ENCODE peak calls at places on chromosomes 6 and 20, in seven cellular contexts. One of them, this sample, is unnamed. For H3K27me3, the result is how much of the 10 kb centered on the place peaks cover.

GRCh38 chr6:145332001-145332400 is 403.3 kb downstream of the EPM2A start:
- DNase-seq in mammary epithelial cell: no peak
- DNase-seq in body of pancreas: no peak
- DNase-seq in fibroblast of lung: no peak
- DNase-seq in NT2/D1: peak
- DNase-seq in GM23248: no peak
- DNase-seq in GM12878: no peak
- DNase-seq in this sample: peak

GRCh38 chr6:111406200-111406711 is 76.8 kb downstream of the REV3L start:
- DNase-seq in GM23248: no peak
- DNase-seq in NT2/D1: no peak
- DNase-seq in mammary epithelial cell: no peak
- DNase-seq in body of pancreas: no peak
- DNase-seq in fibroblast of lung: no peak
- DNase-seq in GM12878: peak
- DNase-seq in this sample: peak

GRCh38 chr6:33123732-33124524 is 48.1 kb downstream of the HLA-DPB1 start:
- DNase-seq in GM23248: peak
- DNase-seq in NT2/D1: no peak
- DNase-seq in fibroblast of lung: peak
- DNase-seq in body of pancreas: no peak
- DNase-seq in mammary epithelial cell: no peak
- DNase-seq in GM12878: no peak
- DNase-seq in this sample: peak

GRCh38 chr6:117270121-117270959 is 5.0 kb downstream of the VGLL2 start:
- DNase-seq in GM23248: no peak
- DNase-seq in fibroblast of lung: no peak
- DNase-seq in mammary epithelial cell: peak
- DNase-seq in body of pancreas: peak
- DNase-seq in GM12878: no peak
- DNase-seq in NT2/D1: no peak
- DNase-seq in this sample: peak

GRCh38 chr6:31834704-31835375 is 7.3 kb downstream of the HSPA1B start:
- DNase-seq in body of pancreas: peak
- DNase-seq in NT2/D1: no peak
- DNase-seq in mammary epithelial cell: no peak
- DNase-seq in GM12878: no peak
- DNase-seq in GM23248: peak
- DNase-seq in fibroblast of lung: no peak
- DNase-seq in this sample: peak

GRCh38 chr20:29873946-29874345 is 1383.5 kb upstream of the DEFB115 start:
- DNase-seq in GM12878: no peak
- DNase-seq in mammary epithelial cell: no peak
- DNase-seq in fibroblast of lung: peak
- DNase-seq in NT2/D1: no peak
- DNase-seq in body of pancreas: peak
- DNase-seq in GM23248: peak
- DNase-seq in this sample: peak

GRCh38 chr6:106874481-106874880 is 100.0 kb downstream of the CD24 start:
- DNase-seq in GM23248: no peak
- DNase-seq in fibroblast of lung: no peak
- DNase-seq in body of pancreas: no peak
- DNase-seq in mammary epithelial cell: peak
- DNase-seq in GM12878: no peak
- DNase-seq in NT2/D1: no peak
- DNase-seq in this sample: peak

GRCh38 chr6:119355157-119355556 is 5.6 kb upstream of the MAN1A1 start:
- DNase-seq in GM12878: no peak
- DNase-seq in GM23248: no peak
- DNase-seq in body of pancreas: no peak
- DNase-seq in fibroblast of lung: peak
- DNase-seq in mammary epithelial cell: no peak
- DNase-seq in NT2/D1: no peak
- DNase-seq in this sample: no peak

GRCh38 chr6:105989178-105989577 is 97.0 kb upstream of the PRDM1 start:
- DNase-seq in GM23248: no peak
- DNase-seq in mammary epithelial cell: no peak
- DNase-seq in fibroblast of lung: no peak
- DNase-seq in body of pancreas: no peak
- DNase-seq in NT2/D1: no peak
- DNase-seq in GM12878: no peak
- DNase-seq in this sample: no peak

GRCh38 chr6:9623985-9624384 is 790.9 kb downstream of the TFAP2A start:
- DNase-seq in GM12878: no peak
- DNase-seq in fibroblast of lung: no peak
- DNase-seq in GM23248: peak
- DNase-seq in NT2/D1: no peak
- DNase-seq in body of pancreas: no peak
- DNase-seq in mammary epithelial cell: no peak
- DNase-seq in this sample: no peak

GRCh38 chr6:151675746-151676459 is 131.6 kb upstream of the ESR1 start:
- DNase-seq in GM12878: peak
- DNase-seq in mammary epithelial cell: peak
- DNase-seq in body of pancreas: peak
- DNase-seq in GM23248: peak
- DNase-seq in NT2/D1: peak
- DNase-seq in fibroblast of lung: peak
- DNase-seq in this sample: peak

GRCh38 chr6:15498640-15499039 is 164.2 kb downstream of the DTNBP1 start:
- DNase-seq in NT2/D1: no peak
- DNase-seq in GM23248: peak
- DNase-seq in GM12878: no peak
- DNase-seq in mammary epithelial cell: peak
- DNase-seq in body of pancreas: no peak
- DNase-seq in fibroblast of lung: no peak
- DNase-seq in this sample: peak

GRCh38 chr6:56730663-56731529 is 88.2 kb upstream of the DST start:
- DNase-seq in GM23248: peak
- DNase-seq in GM12878: no peak
- DNase-seq in NT2/D1: no peak
- DNase-seq in fibroblast of lung: peak
- DNase-seq in body of pancreas: no peak
- DNase-seq in mammary epithelial cell: peak
- DNase-seq in this sample: peak

GRCh38 chr20:49593441-49594142 is 25.7 kb upstream of the PTGIS start:
- DNase-seq in body of pancreas: no peak
- DNase-seq in fibroblast of lung: no peak
- DNase-seq in mammary epithelial cell: no peak
- DNase-seq in GM23248: peak
- DNase-seq in NT2/D1: no peak
- DNase-seq in GM12878: no peak
- DNase-seq in this sample: no peak

GRCh38 chr6:48567016-48567415 is 456.0 kb upstream of the PTCHD4 start:
- DNase-seq in fibroblast of lung: no peak
- DNase-seq in mammary epithelial cell: peak
- DNase-seq in GM12878: no peak
- DNase-seq in body of pancreas: no peak
- DNase-seq in NT2/D1: no peak
- DNase-seq in GM23248: no peak
- DNase-seq in this sample: peak

GRCh38 chr6:82178084-82178758 is 69.3 kb downstream of the IBTK start:
- DNase-seq in NT2/D1: no peak
- DNase-seq in fibroblast of lung: peak
- DNase-seq in body of pancreas: no peak
- DNase-seq in GM23248: peak
- DNase-seq in mammary epithelial cell: peak
- DNase-seq in GM12878: no peak
- DNase-seq in this sample: peak

GRCh38 chr6:138509371-138509770 is 10.1 kb upstream of the NHSL1 start:
- DNase-seq in NT2/D1: no peak
- DNase-seq in body of pancreas: peak
- DNase-seq in mammary epithelial cell: peak
- DNase-seq in fibroblast of lung: peak
- DNase-seq in GM12878: no peak
- DNase-seq in GM23248: peak
- DNase-seq in this sample: peak

GRCh38 chr6:57068066-57068465 is 21.6 kb downstream of the KIAA1586 start:
- DNase-seq in mammary epithelial cell: no peak
- DNase-seq in NT2/D1: no peak
- DNase-seq in fibroblast of lung: no peak
- DNase-seq in GM12878: no peak
- DNase-seq in GM23248: no peak
- DNase-seq in body of pancreas: no peak
- DNase-seq in this sample: no peak

DNA sequence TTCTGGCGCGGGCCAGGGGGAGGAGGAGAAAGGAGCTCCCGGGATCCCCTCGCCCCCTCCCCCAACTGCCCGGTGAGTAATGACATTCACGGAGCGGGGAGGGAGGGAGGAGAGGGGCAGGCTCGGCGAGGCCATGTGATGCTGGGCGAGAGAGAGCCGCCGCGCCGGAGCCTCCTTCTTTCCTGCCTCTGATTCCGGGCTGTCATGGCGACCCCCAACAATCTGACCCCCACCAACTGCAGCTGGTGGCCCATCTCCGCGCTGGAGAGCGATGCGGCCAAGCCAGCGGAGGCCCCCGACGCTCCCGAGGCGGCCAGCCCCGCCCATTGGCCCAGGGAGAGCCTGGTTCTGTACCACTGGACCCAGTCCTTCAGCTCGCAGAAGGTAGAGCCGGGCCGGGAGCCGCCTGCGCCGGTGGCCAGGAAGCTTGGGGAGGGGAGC is at the start of gene GDAP1L1:
- DNase-seq in GM12878: no peak
- DNase-seq in GM23248: peak
- DNase-seq in fibroblast of lung: no peak
- DNase-seq in mammary epithelial cell: no peak
- DNase-seq in body of pancreas: peak
- DNase-seq in NT2/D1: no peak
- DNase-seq in this sample: no peak
- H3K4me3 ChIP-seq in GM12878: no peak
- H3K4me3 ChIP-seq in GM23248: no peak
- H3K4me3 ChIP-seq in fibroblast of lung: no peak
- H3K4me3 ChIP-seq in mammary epithelial cell: no peak
- H3K4me3 ChIP-seq in body of pancreas: no peak
- H3K4me3 ChIP-seq in NT2/D1: peak
- H3K4me3 ChIP-seq in this sample: no peak

GRCh38 chr20:21101453-21102251 is 4.5 kb downstream of the LINC00237 start:
- DNase-seq in body of pancreas: peak
- DNase-seq in fibroblast of lung: no peak
- DNase-seq in mammary epithelial cell: no peak
- DNase-seq in GM12878: no peak
- DNase-seq in NT2/D1: no peak
- DNase-seq in GM23248: peak
- DNase-seq in this sample: no peak
- H3K27me3 ChIP-seq in body of pancreas: half or more
- H3K27me3 ChIP-seq in fibroblast of lung: half or more
- H3K27me3 ChIP-seq in mammary epithelial cell: half or more
- H3K27me3 ChIP-seq in GM12878: under half
- H3K27me3 ChIP-seq in NT2/D1: half or more
- H3K27me3 ChIP-seq in GM23248: half or more
- H3K27me3 ChIP-seq in this sample: half or more

DNA sequence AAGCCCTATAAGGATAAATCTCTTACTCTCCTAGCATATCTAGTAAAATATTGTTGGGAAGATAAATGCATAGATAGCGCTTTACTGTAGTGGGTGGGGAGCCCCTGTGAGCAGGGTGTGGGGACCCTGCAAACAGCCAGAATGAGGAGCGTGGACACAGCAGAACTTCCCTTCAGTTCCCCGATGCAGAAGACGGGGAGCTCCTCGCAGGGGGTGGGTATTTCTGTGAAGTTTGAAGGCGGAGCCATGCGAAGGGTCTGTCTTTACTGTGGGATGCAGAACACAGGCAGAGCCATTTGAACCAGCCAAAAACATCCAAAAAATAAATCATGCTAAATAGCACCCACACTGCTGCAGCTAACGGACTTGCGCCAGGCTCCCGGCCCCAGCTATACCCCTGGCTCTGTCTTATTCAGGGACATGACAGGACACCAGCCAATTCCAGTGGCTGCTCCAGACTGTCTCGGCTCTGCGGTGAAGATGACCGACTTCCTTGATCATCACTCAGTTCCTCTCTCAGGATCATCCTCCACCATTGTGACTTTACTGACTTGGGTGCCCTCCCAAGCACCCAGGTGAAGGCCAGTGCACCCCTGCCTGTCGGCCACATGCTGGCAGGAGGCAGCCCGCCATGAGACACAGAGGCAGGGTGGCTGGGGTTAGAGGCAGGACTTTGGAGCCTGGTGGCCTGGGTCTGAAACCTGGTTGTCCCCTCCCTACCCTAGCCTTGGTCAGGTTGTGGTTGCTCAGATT is 134.5 kb downstream of the SMOC2 start:
- DNase-seq in body of pancreas: no peak
- DNase-seq in fibroblast of lung: no peak
- DNase-seq in NT2/D1: no peak
- DNase-seq in GM12878: no peak
- DNase-seq in GM23248: no peak
- DNase-seq in mammary epithelial cell: no peak
- DNase-seq in this sample: no peak
- H3K4me3 ChIP-seq in body of pancreas: no peak
- H3K4me3 ChIP-seq in fibroblast of lung: no peak
- H3K4me3 ChIP-seq in NT2/D1: no peak
- H3K4me3 ChIP-seq in GM12878: no peak
- H3K4me3 ChIP-seq in GM23248: no peak
- H3K4me3 ChIP-seq in mammary epithelial cell: no peak
- H3K4me3 ChIP-seq in this sample: no peak

GRCh38 chr20:46709459-46710148 is at the start of gene SLC2A10:
- DNase-seq in mammary epithelial cell: no peak
- DNase-seq in GM23248: peak
- DNase-seq in NT2/D1: no peak
- DNase-seq in GM12878: no peak
- DNase-seq in body of pancreas: peak
- DNase-seq in fibroblast of lung: peak
- DNase-seq in this sample: no peak

GRCh38 chr20:46706242-46706641 is 3.2 kb upstream of the SLC2A10 start:
- DNase-seq in GM12878: no peak
- DNase-seq in body of pancreas: no peak
- DNase-seq in GM23248: no peak
- DNase-seq in NT2/D1: no peak
- DNase-seq in fibroblast of lung: no peak
- DNase-seq in mammary epithelial cell: no peak
- DNase-seq in this sample: no peak

GRCh38 chr20:46709055-46709458 is 392 bp upstream of the SLC2A10 start:
- DNase-seq in fibroblast of lung: no peak
- DNase-seq in GM12878: no peak
- DNase-seq in NT2/D1: no peak
- DNase-seq in GM23248: peak
- DNase-seq in mammary epithelial cell: no peak
- DNase-seq in body of pancreas: no peak
- DNase-seq in this sample: peak

GRCh38 chr20:46710149-46710913 is 882 bp downstream of the SLC2A10 start:
- DNase-seq in fibroblast of lung: no peak
- DNase-seq in GM23248: peak
- DNase-seq in body of pancreas: no peak
- DNase-seq in mammary epithelial cell: no peak
- DNase-seq in GM12878: no peak
- DNase-seq in NT2/D1: no peak
- DNase-seq in this sample: no peak

GRCh38 chr20:46708172-46708860 is 1.1 kb upstream of the SLC2A10 start:
- DNase-seq in GM23248: no peak
- DNase-seq in GM12878: no peak
- DNase-seq in fibroblast of lung: no peak
- DNase-seq in NT2/D1: no peak
- DNase-seq in body of pancreas: peak
- DNase-seq in mammary epithelial cell: no peak
- DNase-seq in this sample: peak
- H3K27me3 ChIP-seq in GM23248: under half
- H3K27me3 ChIP-seq in GM12878: under half
- H3K27me3 ChIP-seq in fibroblast of lung: under half
- H3K27me3 ChIP-seq in NT2/D1: under half
- H3K27me3 ChIP-seq in body of pancreas: under half
- H3K27me3 ChIP-seq in mammary epithelial cell: under half
- H3K27me3 ChIP-seq in this sample: under half

GRCh38 chr20:22977047-22977785 is 57.9 kb upstream of the SSTR4 start:
- DNase-seq in body of pancreas: no peak
- DNase-seq in fibroblast of lung: no peak
- DNase-seq in GM12878: no peak
- DNase-seq in NT2/D1: no peak
- DNase-seq in mammary epithelial cell: no peak
- DNase-seq in GM23248: no peak
- DNase-seq in this sample: no peak

GRCh38 chr20:22974354-22974753 is 60.8 kb upstream of the SSTR4 start:
- DNase-seq in GM23248: peak
- DNase-seq in GM12878: no peak
- DNase-seq in body of pancreas: peak
- DNase-seq in mammary epithelial cell: peak
- DNase-seq in fibroblast of lung: peak
- DNase-seq in NT2/D1: no peak
- DNase-seq in this sample: peak
- H3K4me3 ChIP-seq in GM23248: no peak
- H3K4me3 ChIP-seq in GM12878: no peak
- H3K4me3 ChIP-seq in body of pancreas: no peak
- H3K4me3 ChIP-seq in mammary epithelial cell: no peak
- H3K4me3 ChIP-seq in fibroblast of lung: no peak
- H3K4me3 ChIP-seq in NT2/D1: no peak
- H3K4me3 ChIP-seq in this sample: no peak